ENCODE peak calls at places on chromosomes 16 and 17, in five cellular contexts. One of them, this sample, is unnamed.

GRCh38 chr17:34121311-34121710 is 133.8 kb upstream of the CCL2 start:
- DNase-seq in gastrocnemius medialis: no peak
- DNase-seq in right lobe of liver: no peak
- DNase-seq in stomach: no peak
- DNase-seq in IMR-90: no peak
- DNase-seq in this sample: no peak

GRCh38 chr16:17748005-17748719 is 277.4 kb upstream of the XYLT1 start:
- DNase-seq in IMR-90: no peak
- DNase-seq in gastrocnemius medialis: no peak
- DNase-seq in stomach: no peak
- DNase-seq in right lobe of liver: no peak
- DNase-seq in this sample: no peak

GRCh38 chr17:4448197-4448980 is 14.6 kb downstream of the SPNS3 start:
- DNase-seq in stomach: no peak
- DNase-seq in gastrocnemius medialis: no peak
- DNase-seq in right lobe of liver: no peak
- DNase-seq in IMR-90: no peak
- DNase-seq in this sample: no peak

GRCh38 chr17:56577810-56578209 is 15.7 kb upstream of the NOG start:
- DNase-seq in stomach: no peak
- DNase-seq in IMR-90: no peak
- DNase-seq in right lobe of liver: no peak
- DNase-seq in gastrocnemius medialis: peak
- DNase-seq in this sample: no peak

GRCh38 chr17:42116705-42117396 is 4.3 kb downstream of the KAT2A start:
- DNase-seq in gastrocnemius medialis: peak
- DNase-seq in right lobe of liver: peak
- DNase-seq in stomach: peak
- DNase-seq in IMR-90: peak
- DNase-seq in this sample: peak

GRCh38 chr17:67316776-67317175 is 49.6 kb downstream of the PSMD12 start:
- DNase-seq in stomach: no peak
- DNase-seq in IMR-90: no peak
- DNase-seq in gastrocnemius medialis: no peak
- DNase-seq in right lobe of liver: no peak
- DNase-seq in this sample: no peak

GRCh38 chr16:55012362-55012761 is 81.7 kb downstream of the IRX5 start:
- DNase-seq in IMR-90: no peak
- DNase-seq in right lobe of liver: no peak
- DNase-seq in gastrocnemius medialis: no peak
- DNase-seq in stomach: no peak
- DNase-seq in this sample: no peak

GRCh38 chr16:72962347-72962746 is 85.6 kb downstream of the ZFHX3 start:
- DNase-seq in right lobe of liver: no peak
- DNase-seq in gastrocnemius medialis: no peak
- DNase-seq in IMR-90: no peak
- DNase-seq in stomach: no peak
- DNase-seq in this sample: no peak

GRCh38 chr16:31061813-31062440 is 12.1 kb downstream of the ZNF668 start:
- DNase-seq in gastrocnemius medialis: no peak
- DNase-seq in right lobe of liver: no peak
- DNase-seq in IMR-90: no peak
- DNase-seq in stomach: no peak
- DNase-seq in this sample: no peak

GRCh38 chr16:77406680-77407079 is 28.2 kb downstream of the ADAMTS18 start:
- DNase-seq in right lobe of liver: no peak
- DNase-seq in stomach: no peak
- DNase-seq in gastrocnemius medialis: no peak
- DNase-seq in IMR-90: peak
- DNase-seq in this sample: no peak

GRCh38 chr16:89860747-89861304 is 12.6 kb upstream of the TCF25 start:
- DNase-seq in IMR-90: peak
- DNase-seq in gastrocnemius medialis: peak
- DNase-seq in stomach: peak
- DNase-seq in right lobe of liver: no peak
- DNase-seq in this sample: peak

GRCh38 chr16:81096715-81097208 is 567 bp upstream of the GCSH start:
- DNase-seq in stomach: no peak
- DNase-seq in right lobe of liver: no peak
- DNase-seq in gastrocnemius medialis: no peak
- DNase-seq in IMR-90: no peak
- DNase-seq in this sample: no peak

GRCh38 chr16:81004646-81005353 is 1.9 kb downstream of the CMC2 start:
- DNase-seq in stomach: no peak
- DNase-seq in gastrocnemius medialis: no peak
- DNase-seq in right lobe of liver: no peak
- DNase-seq in IMR-90: peak
- DNase-seq in this sample: peak

GRCh38 chr17:22161376-22161775 is 469.1 kb downstream of the KCNJ18 start:
- DNase-seq in stomach: no peak
- DNase-seq in IMR-90: no peak
- DNase-seq in gastrocnemius medialis: no peak
- DNase-seq in right lobe of liver: no peak
- DNase-seq in this sample: no peak

GRCh38 chr16:27720731-27721547 is 171.0 kb downstream of the KATNIP start:
- DNase-seq in right lobe of liver: no peak
- DNase-seq in gastrocnemius medialis: no peak
- DNase-seq in stomach: no peak
- DNase-seq in IMR-90: no peak
- DNase-seq in this sample: peak

GRCh38 chr16:71863995-71864394 is 18.2 kb downstream of the ATXN1L start:
- DNase-seq in IMR-90: no peak
- DNase-seq in right lobe of liver: peak
- DNase-seq in gastrocnemius medialis: no peak
- DNase-seq in stomach: no peak
- DNase-seq in this sample: no peak

GRCh38 chr16:67563708-67564468 is 1.6 kb downstream of the CTCF start:
- DNase-seq in gastrocnemius medialis: peak
- DNase-seq in IMR-90: peak
- DNase-seq in right lobe of liver: peak
- DNase-seq in stomach: peak
- DNase-seq in this sample: no peak

GRCh38 chr16:20747030-20747816 is 5.6 kb upstream of the THUMPD1 start:
- DNase-seq in IMR-90: no peak
- DNase-seq in stomach: no peak
- DNase-seq in gastrocnemius medialis: no peak
- DNase-seq in right lobe of liver: no peak
- DNase-seq in this sample: no peak

DNA sequence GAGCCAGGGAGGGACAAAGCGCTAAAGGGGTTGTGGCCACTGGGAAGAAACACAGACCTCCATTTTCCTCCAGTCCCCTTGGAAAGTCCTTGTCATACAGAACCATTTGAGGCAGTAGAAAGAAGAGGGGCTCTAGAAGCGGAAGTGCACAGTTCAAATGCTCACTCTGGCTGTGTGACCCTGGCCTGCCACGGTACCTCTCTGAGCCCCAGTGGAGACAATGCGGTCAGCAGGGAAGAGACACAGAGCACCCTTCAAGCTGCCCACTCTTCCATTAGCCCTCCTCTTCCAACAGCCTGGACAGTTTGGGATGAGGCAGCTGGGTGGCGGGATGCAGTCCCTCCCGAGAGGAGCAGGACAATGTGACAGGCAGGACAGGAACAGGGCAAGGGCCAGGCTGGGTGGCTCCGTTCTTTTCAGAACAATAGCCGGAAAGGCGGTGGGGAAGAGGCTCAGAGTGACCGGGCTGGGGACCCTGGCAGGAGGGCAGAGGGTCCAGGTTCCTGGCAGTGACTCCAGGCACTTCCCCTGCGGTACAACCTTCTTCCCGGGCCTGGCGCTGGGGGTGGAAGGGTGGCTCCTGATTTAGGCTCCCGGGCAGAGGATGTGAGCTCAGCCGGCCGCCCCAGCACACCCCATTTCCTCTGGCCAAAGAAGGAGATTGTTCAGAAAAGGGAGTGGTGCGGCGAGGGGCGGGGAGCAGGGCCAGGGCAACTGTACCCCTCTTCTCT is 5.6 kb downstream of the CASKIN2 start:
- DNase-seq in right lobe of liver: peak
- DNase-seq in gastrocnemius medialis: no peak
- DNase-seq in IMR-90: no peak
- DNase-seq in stomach: no peak
- DNase-seq in this sample: no peak
- H3K27ac ChIP-seq in right lobe of liver: no peak
- H3K27ac ChIP-seq in gastrocnemius medialis: peak
- H3K27ac ChIP-seq in IMR-90: no peak
- H3K27ac ChIP-seq in stomach: peak
- H3K27ac ChIP-seq in this sample: peak

DNA sequence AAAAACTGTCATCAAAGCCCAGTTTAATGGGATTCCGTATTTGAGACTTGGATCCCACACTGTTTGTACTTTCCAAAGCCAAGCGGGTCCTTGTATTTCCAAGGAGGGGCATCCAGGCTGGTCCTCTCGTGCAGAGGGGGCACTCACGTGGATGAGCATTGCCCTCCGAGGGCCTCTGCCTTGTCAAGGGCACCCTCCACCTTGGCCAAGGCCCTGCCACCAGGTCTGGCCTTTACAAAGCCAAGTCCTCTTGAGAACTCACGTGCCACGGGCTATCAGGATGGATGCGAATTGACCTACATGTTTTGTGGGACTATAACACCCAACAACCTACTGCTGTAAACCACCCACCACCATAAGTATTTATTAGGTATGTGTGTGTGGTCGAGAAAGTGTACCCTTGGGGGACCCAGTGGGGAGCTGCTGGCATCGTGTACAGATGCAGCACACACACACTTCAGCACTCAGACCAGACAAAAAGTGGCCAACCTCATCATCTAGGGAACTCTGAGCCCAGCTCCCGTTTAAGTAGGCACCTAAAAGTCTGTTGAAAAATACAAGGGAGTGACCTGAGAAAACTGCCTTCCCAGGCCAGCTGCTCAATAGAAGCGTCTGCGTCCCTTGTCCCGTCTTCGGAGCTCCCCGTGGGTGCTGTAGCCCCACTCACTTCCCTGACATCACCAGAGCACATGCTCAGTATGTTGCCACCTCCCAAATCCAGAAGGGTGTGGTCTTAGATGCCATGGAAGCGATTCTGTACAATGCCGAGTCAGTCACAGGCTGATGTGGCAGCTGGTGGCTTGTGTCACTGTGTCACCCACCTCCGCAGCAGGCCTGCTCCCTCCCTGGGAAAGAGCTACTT is 12.9 kb downstream of the MAP1LC3B start:
- DNase-seq in IMR-90: no peak
- DNase-seq in gastrocnemius medialis: no peak
- DNase-seq in stomach: no peak
- DNase-seq in right lobe of liver: peak
- DNase-seq in this sample: no peak
- TF ChIP-seq POLR2A in IMR-90: peak
- TF ChIP-seq POLR2A in gastrocnemius medialis: no peak
- TF ChIP-seq POLR2A in stomach: no peak
- TF ChIP-seq POLR2A in right lobe of liver: no peak
- TF ChIP-seq POLR2A in this sample: no peak

GRCh38 chr17:8621585-8621984 is 8.9 kb downstream of the MYH10 start:
- DNase-seq in gastrocnemius medialis: no peak
- DNase-seq in right lobe of liver: no peak
- DNase-seq in stomach: no peak
- DNase-seq in IMR-90: peak
- DNase-seq in this sample: no peak
- H3K27ac ChIP-seq in gastrocnemius medialis: no peak
- H3K27ac ChIP-seq in right lobe of liver: no peak
- H3K27ac ChIP-seq in stomach: no peak
- H3K27ac ChIP-seq in IMR-90: no peak
- H3K27ac ChIP-seq in this sample: no peak

DNA sequence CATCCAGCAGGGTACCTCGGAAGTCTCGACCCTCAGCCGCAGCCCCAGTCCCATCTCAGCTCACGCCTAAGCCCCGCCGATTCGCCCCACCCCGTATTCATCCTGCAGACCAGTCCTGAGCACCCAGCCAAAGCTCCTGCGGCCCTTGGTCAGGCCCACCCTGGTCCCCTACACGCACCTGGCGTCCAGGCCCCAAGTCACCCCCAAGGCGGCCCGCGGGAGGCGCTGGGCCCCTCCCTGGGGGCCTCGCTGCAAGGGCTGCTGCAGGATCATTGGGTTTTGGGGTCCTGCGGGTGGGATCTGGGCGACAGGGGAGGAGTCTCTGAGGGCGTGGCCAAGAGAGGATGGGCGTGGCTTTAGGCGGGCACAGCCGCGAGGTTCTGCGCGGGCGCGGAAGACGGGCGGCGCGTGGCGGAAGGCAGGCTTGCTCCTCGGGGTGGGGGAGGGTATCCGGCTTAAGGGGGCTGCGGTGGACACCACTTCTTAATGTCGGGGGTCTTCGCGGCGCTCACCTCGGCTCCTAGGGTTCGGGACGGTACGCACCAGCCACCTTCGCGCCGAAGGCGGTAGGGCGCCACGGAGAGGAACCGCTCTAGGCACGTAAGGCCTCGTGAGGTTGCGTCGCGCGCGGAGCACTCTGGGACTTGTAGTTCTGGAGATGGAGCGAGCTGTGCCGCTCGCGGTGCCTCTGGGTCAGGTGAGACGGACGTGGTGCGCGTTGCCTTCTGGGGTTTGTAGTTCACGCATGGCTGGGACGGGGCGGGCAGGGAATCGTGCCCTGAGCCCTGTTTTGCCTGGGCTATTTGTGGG is at the start of the genes HCFC1R1 and THOC6:
- DNase-seq in right lobe of liver: peak
- DNase-seq in IMR-90: peak
- DNase-seq in gastrocnemius medialis: peak
- DNase-seq in stomach: peak
- DNase-seq in this sample: peak
- TF ChIP-seq POLR2A in right lobe of liver: peak
- TF ChIP-seq POLR2A in IMR-90: peak
- TF ChIP-seq POLR2A in gastrocnemius medialis: peak
- TF ChIP-seq POLR2A in stomach: no peak
- TF ChIP-seq POLR2A in this sample: no peak

This sample was measured in tibial nerve.